ENCODE peak calls at places on chromosomes 12 and 14, in seven cellular contexts. V is HT-29; Z is activated CD4-positive, alpha-beta memory T cell treated with anti-CD3 and anti-CD28 coated beads, Interleukin-2, amount 10 ng/mL, durations not matched to agents 7 days and 5 days; X is anterior cingulate cortex; D is NCI-H446 treated with DMSO at 0.1 percent for 48 hours; M is fibroblast of pulmonary artery; T is hippocampal formation. O is an unnamed sample.

GRCh38 chr12:94192506-94192905 is 44.1 kb downstream of the PLXNC1 start:
- DNase-seq in V (no peak), X (no peak), Z (no peak), M (no peak), T (no peak), D (no peak), O (no peak)

GRCh38 chr14:78950654-78951053 is 780.5 kb downstream of the NRXN3 start:
- DNase-seq in M (peak), V (no peak), Z (no peak), D (no peak), X (no peak), T (no peak), O (no peak)

GRCh38 chr12:93741741-93742085 is 64.5 kb downstream of the CRADD start:
- DNase-seq in D (no peak), T (no peak), M (no peak), V (no peak), X (no peak), Z (no peak), O (no peak)

GRCh38 chr12:124764870-124765570 is 98.6 kb downstream of the SCARB1 start:
- DNase-seq in M (peak), X (no peak), Z (no peak), D (peak), V (no peak), T (no peak), O (peak)

GRCh38 chr12:91778938-91779400 is 366.7 kb downstream of the BTG1 start:
- DNase-seq in V (peak), Z (peak), T (no peak), D (no peak), M (peak), X (no peak), O (peak)

GRCh38 chr12:50569321-50569720 is 64.5 kb downstream of the DIP2B start:
- DNase-seq in M (no peak), D (no peak), X (no peak), T (peak), V (no peak), Z (no peak), O (no peak)

GRCh38 chr14:79369359-79370332 is 841.7 kb downstream of the DIO2 start:
- DNase-seq in Z (no peak), V (no peak), T (no peak), M (peak), X (no peak), D (peak), O (peak)

GRCh38 chr12:67758119-67758873 is 109.8 kb downstream of the DYRK2 start:
- DNase-seq in Z (no peak), V (no peak), X (no peak), M (no peak), T (no peak), D (no peak), O (no peak)

GRCh38 chr12:91577586-91578539 is 395.2 kb upstream of the DCN start:
- DNase-seq in X (no peak), T (peak), V (peak), M (peak), D (peak), Z (no peak), O (peak)

GRCh38 chr12:998020-998874 is 7.2 kb downstream of the ERC1 start:
- DNase-seq in M (no peak), D (no peak), T (no peak), Z (no peak), V (no peak), X (no peak), O (no peak)

GRCh38 chr14:68938515-68939423 is 40.3 kb downstream of the ACTN1 start:
- DNase-seq in T (no peak), V (peak), D (no peak), X (no peak), Z (no peak), M (peak), O (no peak)

GRCh38 chr12:92519284-92519683 is 183.5 kb upstream of the PLEKHG7 start:
- DNase-seq in T (no peak), D (no peak), V (no peak), Z (no peak), M (no peak), X (no peak), O (no peak)

GRCh38 chr14:75832621-75833297 is 149.0 kb downstream of the TGFB3 start:
- DNase-seq in V (peak), X (no peak), T (no peak), D (no peak), Z (no peak), M (peak), O (no peak)

GRCh38 chr12:118342115-118342514 is 30.6 kb downstream of the TAOK3 start:
- DNase-seq in M (no peak), T (no peak), X (no peak), V (no peak), Z (no peak), D (no peak), O (no peak)

O was measured in GM04504.